ENCODE peak calls at places on chromosomes 6 and 20, in ten cellular contexts. One of them, this sample, is unnamed.
A peak's percentile ranks its signal among the peaks of the same experiment; 100 is the strongest.

GRCh38 chr6:106199998-106200397 is 113.9 kb downstream of the PRDM1 start:
- DNase-seq in lung: no peak
- DNase-seq in upper lobe of right lung: no peak
- DNase-seq in heart right ventricle: no peak
- DNase-seq in bronchial epithelial cell: peak; percentile 89
- DNase-seq in GM12865: no peak
- DNase-seq in neural progenitor cell: no peak
- DNase-seq in cardiac muscle cell: peak; percentile 56
- DNase-seq in psoas muscle: no peak
- DNase-seq in skeletal muscle cell: peak; percentile 76
- DNase-seq in this sample: no peak

GRCh38 chr6:79544299-79544927 is 7.2 kb upstream of the LCA5 start:
- DNase-seq in lung: no peak
- DNase-seq in upper lobe of right lung: no peak
- DNase-seq in heart right ventricle: no peak
- DNase-seq in bronchial epithelial cell: no peak
- DNase-seq in GM12865: peak; percentile 81
- DNase-seq in neural progenitor cell: no peak
- DNase-seq in cardiac muscle cell: peak; percentile 80
- DNase-seq in psoas muscle: no peak
- DNase-seq in skeletal muscle cell: peak; percentile 19
- DNase-seq in this sample: peak; percentile 63

GRCh38 chr6:15511248-15512125 is 151.3 kb downstream of the DTNBP1 start:
- DNase-seq in lung: no peak
- DNase-seq in upper lobe of right lung: no peak
- DNase-seq in heart right ventricle: peak; percentile 71
- DNase-seq in bronchial epithelial cell: no peak
- DNase-seq in GM12865: no peak
- DNase-seq in neural progenitor cell: no peak
- DNase-seq in cardiac muscle cell: no peak
- DNase-seq in psoas muscle: peak; percentile 82
- DNase-seq in skeletal muscle cell: no peak
- DNase-seq in this sample: no peak

GRCh38 chr6:85186546-85187170 is 263.2 kb upstream of the NT5E start:
- DNase-seq in lung: no peak
- DNase-seq in upper lobe of right lung: no peak
- DNase-seq in heart right ventricle: no peak
- DNase-seq in bronchial epithelial cell: peak; percentile 44
- DNase-seq in GM12865: no peak
- DNase-seq in neural progenitor cell: no peak
- DNase-seq in cardiac muscle cell: peak; percentile 56
- DNase-seq in psoas muscle: no peak
- DNase-seq in skeletal muscle cell: peak; percentile 27
- DNase-seq in this sample: peak; percentile 40

GRCh38 chr20:1757072-1757471 is 99.5 kb upstream of the SIRPG start:
- DNase-seq in lung: no peak
- DNase-seq in upper lobe of right lung: no peak
- DNase-seq in heart right ventricle: no peak
- DNase-seq in bronchial epithelial cell: peak; percentile 59
- DNase-seq in GM12865: no peak
- DNase-seq in neural progenitor cell: no peak
- DNase-seq in cardiac muscle cell: peak; percentile 13
- DNase-seq in psoas muscle: no peak
- DNase-seq in skeletal muscle cell: no peak
- DNase-seq in this sample: no peak

GRCh38 chr6:105468850-105469249 is 66.0 kb upstream of the PREP start:
- DNase-seq in lung: no peak
- DNase-seq in upper lobe of right lung: no peak
- DNase-seq in heart right ventricle: no peak
- DNase-seq in bronchial epithelial cell: no peak
- DNase-seq in GM12865: no peak
- DNase-seq in neural progenitor cell: no peak
- DNase-seq in cardiac muscle cell: no peak
- DNase-seq in psoas muscle: no peak
- DNase-seq in skeletal muscle cell: no peak
- DNase-seq in this sample: no peak

GRCh38 chr6:29709178-29709576 is 14.1 kb upstream of the HLA-F start:
- DNase-seq in lung: no peak
- DNase-seq in upper lobe of right lung: no peak
- DNase-seq in heart right ventricle: no peak
- DNase-seq in bronchial epithelial cell: no peak
- DNase-seq in GM12865: no peak
- DNase-seq in neural progenitor cell: no peak
- DNase-seq in cardiac muscle cell: no peak
- DNase-seq in psoas muscle: no peak
- DNase-seq in skeletal muscle cell: no peak
- DNase-seq in this sample: no peak

GRCh38 chr6:6886160-6886885 is 221.4 kb upstream of the RREB1 start:
- DNase-seq in lung: no peak
- DNase-seq in upper lobe of right lung: peak; percentile 74
- DNase-seq in heart right ventricle: no peak
- DNase-seq in bronchial epithelial cell: no peak
- DNase-seq in GM12865: no peak
- DNase-seq in neural progenitor cell: no peak
- DNase-seq in cardiac muscle cell: no peak
- DNase-seq in psoas muscle: no peak
- DNase-seq in skeletal muscle cell: no peak
- DNase-seq in this sample: no peak

GRCh38 chr6:69719602-69720193 is 77.1 kb downstream of the LMBRD1 start:
- DNase-seq in lung: no peak
- DNase-seq in upper lobe of right lung: no peak
- DNase-seq in heart right ventricle: no peak
- DNase-seq in bronchial epithelial cell: peak; percentile 40
- DNase-seq in GM12865: peak; percentile 50
- DNase-seq in neural progenitor cell: peak; percentile 19
- DNase-seq in cardiac muscle cell: peak; percentile 47
- DNase-seq in psoas muscle: no peak
- DNase-seq in skeletal muscle cell: no peak
- DNase-seq in this sample: no peak

GRCh38 chr20:32365560-32365959 is 7.4 kb downstream of the ASXL1 start:
- DNase-seq in lung: no peak
- DNase-seq in upper lobe of right lung: no peak
- DNase-seq in heart right ventricle: no peak
- DNase-seq in bronchial epithelial cell: no peak
- DNase-seq in GM12865: no peak
- DNase-seq in neural progenitor cell: no peak
- DNase-seq in cardiac muscle cell: no peak
- DNase-seq in psoas muscle: no peak
- DNase-seq in skeletal muscle cell: no peak
- DNase-seq in this sample: no peak

GRCh38 chr20:32370897-32371296 is 12.8 kb downstream of the ASXL1 start:
- DNase-seq in lung: no peak
- DNase-seq in upper lobe of right lung: no peak
- DNase-seq in heart right ventricle: no peak
- DNase-seq in bronchial epithelial cell: no peak
- DNase-seq in GM12865: no peak
- DNase-seq in neural progenitor cell: no peak
- DNase-seq in cardiac muscle cell: no peak
- DNase-seq in psoas muscle: no peak
- DNase-seq in skeletal muscle cell: no peak
- DNase-seq in this sample: no peak

GRCh38 chr20:32366380-32366779 is 8.2 kb downstream of the ASXL1 start:
- DNase-seq in lung: no peak
- DNase-seq in upper lobe of right lung: no peak
- DNase-seq in heart right ventricle: no peak
- DNase-seq in bronchial epithelial cell: no peak
- DNase-seq in GM12865: peak; percentile 59
- DNase-seq in neural progenitor cell: no peak
- DNase-seq in cardiac muscle cell: no peak
- DNase-seq in psoas muscle: no peak
- DNase-seq in skeletal muscle cell: no peak
- DNase-seq in this sample: no peak

GRCh38 chr20:32368930-32369329 is 10.8 kb downstream of the ASXL1 start:
- DNase-seq in lung: no peak
- DNase-seq in upper lobe of right lung: no peak
- DNase-seq in heart right ventricle: no peak
- DNase-seq in bronchial epithelial cell: no peak
- DNase-seq in GM12865: no peak
- DNase-seq in neural progenitor cell: peak; percentile 61
- DNase-seq in cardiac muscle cell: peak; percentile 41
- DNase-seq in psoas muscle: no peak
- DNase-seq in skeletal muscle cell: no peak
- DNase-seq in this sample: no peak

DNA sequence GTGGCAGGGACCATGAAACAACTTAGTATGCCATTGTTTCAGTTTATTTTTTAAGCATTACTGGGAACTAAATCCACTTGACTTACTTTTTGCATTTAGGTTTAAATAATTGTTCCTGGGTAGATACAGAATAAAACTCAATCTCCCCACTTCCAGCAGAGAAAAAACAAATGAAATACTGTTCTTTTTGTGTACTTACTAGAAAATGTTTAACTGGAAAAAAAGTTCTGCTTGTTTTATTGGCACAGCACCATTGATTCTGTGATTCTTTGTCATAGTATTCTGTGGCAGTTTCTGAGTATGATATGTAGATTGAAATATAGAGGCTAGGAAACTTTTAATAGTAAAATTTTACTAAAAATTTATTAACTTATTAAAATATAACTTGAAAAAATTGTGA is 10.2 kb downstream of the ASXL1 start:
- DNase-seq in lung: no peak
- DNase-seq in upper lobe of right lung: no peak
- DNase-seq in heart right ventricle: no peak
- DNase-seq in bronchial epithelial cell: no peak
- DNase-seq in GM12865: no peak
- DNase-seq in neural progenitor cell: no peak
- DNase-seq in cardiac muscle cell: no peak
- DNase-seq in psoas muscle: no peak
- DNase-seq in skeletal muscle cell: no peak
- DNase-seq in this sample: no peak
- H3K4me3 ChIP-seq in lung: no peak overlapping the region
- H3K4me3 ChIP-seq in upper lobe of right lung: no peak overlapping the region
- H3K4me3 ChIP-seq in heart right ventricle: no peak overlapping the region
- H3K4me3 ChIP-seq in bronchial epithelial cell: no peak overlapping the region
- H3K4me3 ChIP-seq in GM12865: no peak overlapping the region
- H3K4me3 ChIP-seq in neural progenitor cell: no peak overlapping the region
- H3K4me3 ChIP-seq in cardiac muscle cell: no peak overlapping the region
- H3K4me3 ChIP-seq in psoas muscle: no peak overlapping the region
- H3K4me3 ChIP-seq in skeletal muscle cell: no peak overlapping the region
- H3K4me3 ChIP-seq in this sample: no peak overlapping the region

DNA sequence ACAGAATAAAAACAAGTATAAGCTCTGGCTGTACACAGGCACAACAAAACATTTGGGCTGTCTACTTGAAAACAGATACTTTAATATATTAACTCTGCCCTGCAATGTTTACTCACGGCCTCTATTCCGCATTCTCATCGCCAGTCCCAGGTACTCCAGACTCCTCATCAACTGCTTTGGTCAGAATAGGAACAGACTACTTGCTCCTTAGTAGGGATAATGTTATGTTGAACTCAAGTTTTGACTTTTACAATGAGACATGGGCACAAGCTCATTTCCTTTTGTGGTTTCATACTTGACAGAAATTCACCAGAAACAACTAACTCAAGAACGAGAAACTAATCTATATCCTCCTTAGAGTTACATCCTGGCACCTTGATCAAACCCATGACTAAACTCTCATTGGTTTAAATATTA is 377.7 kb downstream of the ESR1 start:
- DNase-seq in lung: no peak
- DNase-seq in upper lobe of right lung: no peak
- DNase-seq in heart right ventricle: no peak
- DNase-seq in bronchial epithelial cell: no peak
- DNase-seq in GM12865: peak; percentile 62
- DNase-seq in neural progenitor cell: no peak
- DNase-seq in cardiac muscle cell: no peak
- DNase-seq in psoas muscle: no peak
- DNase-seq in skeletal muscle cell: no peak
- DNase-seq in this sample: no peak
- H3K4me3 ChIP-seq in lung: no peak overlapping the region
- H3K4me3 ChIP-seq in upper lobe of right lung: peak overlapping the region; percentile 24
- H3K4me3 ChIP-seq in heart right ventricle: peak overlapping the region; percentile 29
- H3K4me3 ChIP-seq in bronchial epithelial cell: no peak overlapping the region
- H3K4me3 ChIP-seq in GM12865: peak overlapping the region; percentile 51
- H3K4me3 ChIP-seq in neural progenitor cell: no peak overlapping the region
- H3K4me3 ChIP-seq in cardiac muscle cell: no peak overlapping the region
- H3K4me3 ChIP-seq in psoas muscle: no peak overlapping the region
- H3K4me3 ChIP-seq in skeletal muscle cell: no peak overlapping the region
- H3K4me3 ChIP-seq in this sample: no peak overlapping the region

GRCh38 chr20:50415031-50415515 is 95.1 kb upstream of the PTPN1 start:
- DNase-seq in lung: peak; percentile 62
- DNase-seq in upper lobe of right lung: peak; percentile 84
- DNase-seq in heart right ventricle: no peak
- DNase-seq in bronchial epithelial cell: no peak
- DNase-seq in GM12865: no peak
- DNase-seq in neural progenitor cell: no peak
- DNase-seq in cardiac muscle cell: no peak
- DNase-seq in psoas muscle: no peak
- DNase-seq in skeletal muscle cell: no peak
- DNase-seq in this sample: no peak
- H3K4me3 ChIP-seq in lung: no peak overlapping the region
- H3K4me3 ChIP-seq in upper lobe of right lung: no peak overlapping the region
- H3K4me3 ChIP-seq in heart right ventricle: no peak overlapping the region
- H3K4me3 ChIP-seq in bronchial epithelial cell: no peak overlapping the region
- H3K4me3 ChIP-seq in GM12865: no peak overlapping the region
- H3K4me3 ChIP-seq in neural progenitor cell: no peak overlapping the region
- H3K4me3 ChIP-seq in cardiac muscle cell: no peak overlapping the region
- H3K4me3 ChIP-seq in psoas muscle: no peak overlapping the region
- H3K4me3 ChIP-seq in skeletal muscle cell: no peak overlapping the region
- H3K4me3 ChIP-seq in this sample: no peak overlapping the region

GRCh38 chr20:53735536-53736050 is 142.0 kb upstream of the ZNF217 start:
- DNase-seq in lung: no peak
- DNase-seq in upper lobe of right lung: no peak
- DNase-seq in heart right ventricle: no peak
- DNase-seq in bronchial epithelial cell: peak; percentile 97
- DNase-seq in GM12865: peak; percentile 37
- DNase-seq in neural progenitor cell: no peak
- DNase-seq in cardiac muscle cell: peak; percentile 93
- DNase-seq in psoas muscle: no peak
- DNase-seq in skeletal muscle cell: peak; percentile 78
- DNase-seq in this sample: peak; percentile 84

GRCh38 chr20:53736122-53736756 is 142.6 kb upstream of the ZNF217 start:
- DNase-seq in lung: no peak
- DNase-seq in upper lobe of right lung: no peak
- DNase-seq in heart right ventricle: no peak
- DNase-seq in bronchial epithelial cell: peak; percentile 62
- DNase-seq in GM12865: no peak
- DNase-seq in neural progenitor cell: peak; percentile 57
- DNase-seq in cardiac muscle cell: peak; percentile 42
- DNase-seq in psoas muscle: no peak
- DNase-seq in skeletal muscle cell: no peak
- DNase-seq in this sample: no peak

GRCh38 chr20:53737404-53738038 is 143.9 kb upstream of the ZNF217 start:
- DNase-seq in lung: no peak
- DNase-seq in upper lobe of right lung: no peak
- DNase-seq in heart right ventricle: no peak
- DNase-seq in bronchial epithelial cell: no peak
- DNase-seq in GM12865: peak; percentile 62
- DNase-seq in neural progenitor cell: no peak
- DNase-seq in cardiac muscle cell: peak; percentile 32
- DNase-seq in psoas muscle: no peak
- DNase-seq in skeletal muscle cell: no peak
- DNase-seq in this sample: no peak

GRCh38 chr20:53738039-53738944 is 144.7 kb upstream of the ZNF217 start:
- DNase-seq in lung: peak; percentile 74
- DNase-seq in upper lobe of right lung: peak; percentile 70
- DNase-seq in heart right ventricle: peak; percentile 59
- DNase-seq in bronchial epithelial cell: peak; percentile 96
- DNase-seq in GM12865: peak; percentile 89
- DNase-seq in neural progenitor cell: peak; percentile 81
- DNase-seq in cardiac muscle cell: peak; percentile 85
- DNase-seq in psoas muscle: peak; percentile 40
- DNase-seq in skeletal muscle cell: peak; percentile 70
- DNase-seq in this sample: peak; percentile 78

GRCh38 chr20:53736757-53737403 is 143.2 kb upstream of the ZNF217 start:
- DNase-seq in lung: no peak
- DNase-seq in upper lobe of right lung: no peak
- DNase-seq in heart right ventricle: peak; percentile 21
- DNase-seq in bronchial epithelial cell: peak; percentile 64
- DNase-seq in GM12865: peak; percentile 86
- DNase-seq in neural progenitor cell: no peak
- DNase-seq in cardiac muscle cell: peak; percentile 64
- DNase-seq in psoas muscle: no peak
- DNase-seq in skeletal muscle cell: no peak
- DNase-seq in this sample: no peak
- H3K4me3 ChIP-seq in lung: no peak overlapping the region
- H3K4me3 ChIP-seq in upper lobe of right lung: no peak overlapping the region
- H3K4me3 ChIP-seq in heart right ventricle: peak overlapping the region; percentile 10
- H3K4me3 ChIP-seq in bronchial epithelial cell: no peak overlapping the region
- H3K4me3 ChIP-seq in GM12865: peak overlapping the region; percentile 58
- H3K4me3 ChIP-seq in neural progenitor cell: peak overlapping the region; percentile 31
- H3K4me3 ChIP-seq in cardiac muscle cell: peak overlapping the region; percentile 20
- H3K4me3 ChIP-seq in psoas muscle: peak overlapping the region; percentile 12
- H3K4me3 ChIP-seq in skeletal muscle cell: no peak overlapping the region
- H3K4me3 ChIP-seq in this sample: no peak overlapping the region

This sample was measured in epithelial cell of proximal tubule.